ENCODE peak calls at places on chromosomes 2 and 18, in ten cellular contexts. B is stimulated activated CD8-positive, alpha-beta memory T cell treated with anti-CD3 and anti-CD28 coated beads, Interleukin-7, amount 100 ng/mL, for 1 hour; P is midbrain; H is GM12865; R is HS-5; Q is fibroblast of gingiva; G is NCI-H526; L is NCI-H1417; J is T47D; U is NCI-H510A treated with DMSO at 0.1 percent for 48 hours. T is an unnamed sample.

GRCh38 chr18:39870586-39870985 is 2084.4 kb upstream of the PIK3C3 start:
- DNase-seq in P (no peak), R (no peak), U (no peak), Q (no peak), J (no peak), L (no peak), B (no peak), H (no peak), G (no peak), T (peak)

GRCh38 chr2:145690183-145690582 is 1170.3 kb upstream of the ZEB2 start:
- DNase-seq in J (no peak), H (no peak), G (no peak), R (no peak), B (no peak), Q (no peak), U (no peak), L (no peak), P (no peak), T (no peak)

GRCh38 chr18:24075731-24076130 is 61.2 kb downstream of the TTC39C start:
- DNase-seq in U (no peak), H (no peak), Q (peak), J (no peak), R (no peak), B (no peak), P (no peak), G (no peak), L (no peak), T (no peak)

GRCh38 chr2:201631041-201631440 is 12.3 kb downstream of the TMEM237 start:
- DNase-seq in Q (no peak), J (no peak), L (no peak), U (no peak), H (no peak), P (no peak), R (no peak), G (no peak), B (no peak), T (no peak)

GRCh38 chr2:148046802-148047201 is 25.9 kb downstream of the MBD5 start:
- DNase-seq in Q (no peak), R (no peak), U (no peak), J (no peak), G (no peak), B (no peak), P (no peak), H (peak), L (no peak), T (no peak)

GRCh38 chr2:71971493-71971892 is 176.2 kb downstream of the CYP26B1 start:
- DNase-seq in L (no peak), H (no peak), J (no peak), B (no peak), G (no peak), U (no peak), R (no peak), P (no peak), Q (no peak), T (no peak)

GRCh38 chr2:152518016-152518415 is 183.0 kb downstream of the FMNL2 start:
- DNase-seq in U (no peak), P (no peak), G (no peak), B (no peak), R (no peak), L (no peak), Q (no peak), J (no peak), H (no peak), T (no peak)

GRCh38 chr2:227942021-227942420 is 70.6 kb downstream of the DAW1 start:
- DNase-seq in J (no peak), R (peak), U (no peak), Q (no peak), L (no peak), P (no peak), B (no peak), H (peak), G (no peak), T (no peak)

GRCh38 chr2:205187731-205188130 is 494.6 kb upstream of the NRP2 start:
- DNase-seq in R (no peak), L (no peak), Q (no peak), J (no peak), H (no peak), B (no peak), P (no peak), G (no peak), U (no peak), T (no peak)

T was measured in epithelial cell of prostate.